ENCODE peak calls at places on chromosomes 12 and 14, in nine cellular contexts. G, Z, Q, F, U, D, V, M and A are unnamed samples.

GRCh38 chr12:19846561-19846960 is 407.3 kb downstream of the AEBP2 start:
- DNase-seq in G (peak; percentile 56), Z (no peak), Q (no peak), F (no peak), U (no peak), D (peak; percentile 27), V (no peak), M (no peak), A (no peak)

GRCh38 chr12:42482820-42483533 is 106.6 kb downstream of the PRICKLE1 start:
- DNase-seq in G (peak; percentile 73), Z (peak; percentile 86), Q (peak; percentile 80), F (peak; percentile 37), U (no peak), D (peak; percentile 68), V (peak; percentile 9), M (peak; percentile 86), A (peak; percentile 94)

GRCh38 chr14:20998674-20999366 is at the start of gene SLC39A2:
- DNase-seq in G (peak; percentile 38), Z (peak; percentile 45), Q (no peak), F (no peak), U (peak; percentile 64), D (peak; percentile 51), V (no peak), M (no peak), A (peak; percentile 59)

GRCh38 chr14:106845286-106846087 is 1319.1 kb downstream of the TMEM121 start:
- DNase-seq in G (peak; percentile 69), Z (no peak), Q (peak; percentile 79), F (peak; percentile 54), U (no peak), D (no peak), V (peak; percentile 21), M (no peak), A (no peak)

GRCh38 chr12:30286345-30286926 is 409.2 kb downstream of the IPO8 start:
- DNase-seq in G (peak; percentile 59), Z (no peak), Q (no peak), F (no peak), U (no peak), D (peak; percentile 68), V (no peak), M (peak; percentile 2), A (peak; percentile 48)

GRCh38 chr14:85071447-85071846 is 458.5 kb upstream of the FLRT2 start:
- DNase-seq in G (no peak), Z (no peak), Q (no peak), F (no peak), U (no peak), D (no peak), V (no peak), M (no peak), A (no peak)

GRCh38 chr14:85178869-85179268 is 351.1 kb upstream of the FLRT2 start:
- DNase-seq in G (no peak), Z (no peak), Q (no peak), F (no peak), U (no peak), D (no peak), V (no peak), M (no peak), A (no peak)

GRCh38 chr12:62787606-62788005 is 147.3 kb downstream of the PPM1H start:
- DNase-seq in G (no peak), Z (no peak), Q (no peak), F (no peak), U (peak; percentile 24), D (peak; percentile 4), V (no peak), M (no peak), A (no peak)

GRCh38 chr14:98462908-98463307 is 809.1 kb downstream of the BCL11B start:
- DNase-seq in G (no peak), Z (no peak), Q (no peak), F (no peak), U (no peak), D (no peak), V (no peak), M (no peak), A (no peak)

GRCh38 chr12:131097247-131098177 is 143.8 kb downstream of the ADGRD1 start:
- DNase-seq in G (no peak), Z (peak; percentile 53), Q (peak; percentile 45), F (no peak), U (peak; percentile 8), D (no peak), V (no peak), M (no peak), A (no peak)

GRCh38 chr14:69592923-69593677 is 18.3 kb upstream of the SUSD6 start:
- DNase-seq in G (no peak), Z (no peak), Q (no peak), F (no peak), U (no peak), D (peak; percentile 74), V (no peak), M (no peak), A (peak; percentile 72)

GRCh38 chr12:75798527-75798926 is 233.0 kb downstream of the PHLDA1 start:
- DNase-seq in G (no peak), Z (no peak), Q (no peak), F (no peak), U (peak; percentile 36), D (no peak), V (no peak), M (no peak), A (no peak)

GRCh38 chr14:89618821-89619551 is 202.0 kb upstream of the FOXN3 start:
- DNase-seq in G (peak; percentile 58), Z (peak; percentile 79), Q (peak; percentile 81), F (peak; percentile 66), U (no peak), D (peak; percentile 69), V (peak; percentile 60), M (peak; percentile 71), A (peak; percentile 90)

GRCh38 chr14:58280954-58281787 is 17.2 kb upstream of the ARID4A start:
- DNase-seq in G (peak; percentile 49), Z (no peak), Q (no peak), F (peak; percentile 25), U (no peak), D (peak; percentile 91), V (no peak), M (no peak), A (no peak)

GRCh38 chr12:1949771-1950470 is 31.5 kb upstream of the CACNA2D4 start:
- DNase-seq in G (no peak), Z (no peak), Q (no peak), F (no peak), U (no peak), D (no peak), V (no peak), M (no peak), A (no peak)

GRCh38 chr12:57008113-57008687 is 1.9 kb upstream of the ZBTB39 start:
- DNase-seq in G (peak; percentile 76), Z (no peak), Q (no peak), F (no peak), U (peak; percentile 51), D (peak; percentile 84), V (no peak), M (peak; percentile 23), A (peak; percentile 61)

GRCh38 chr12:31485570-31485969 is 105.4 kb downstream of the DENND5B start:
- DNase-seq in G (no peak), Z (no peak), Q (no peak), F (no peak), U (no peak), D (no peak), V (no peak), M (no peak), A (no peak)

DNA sequence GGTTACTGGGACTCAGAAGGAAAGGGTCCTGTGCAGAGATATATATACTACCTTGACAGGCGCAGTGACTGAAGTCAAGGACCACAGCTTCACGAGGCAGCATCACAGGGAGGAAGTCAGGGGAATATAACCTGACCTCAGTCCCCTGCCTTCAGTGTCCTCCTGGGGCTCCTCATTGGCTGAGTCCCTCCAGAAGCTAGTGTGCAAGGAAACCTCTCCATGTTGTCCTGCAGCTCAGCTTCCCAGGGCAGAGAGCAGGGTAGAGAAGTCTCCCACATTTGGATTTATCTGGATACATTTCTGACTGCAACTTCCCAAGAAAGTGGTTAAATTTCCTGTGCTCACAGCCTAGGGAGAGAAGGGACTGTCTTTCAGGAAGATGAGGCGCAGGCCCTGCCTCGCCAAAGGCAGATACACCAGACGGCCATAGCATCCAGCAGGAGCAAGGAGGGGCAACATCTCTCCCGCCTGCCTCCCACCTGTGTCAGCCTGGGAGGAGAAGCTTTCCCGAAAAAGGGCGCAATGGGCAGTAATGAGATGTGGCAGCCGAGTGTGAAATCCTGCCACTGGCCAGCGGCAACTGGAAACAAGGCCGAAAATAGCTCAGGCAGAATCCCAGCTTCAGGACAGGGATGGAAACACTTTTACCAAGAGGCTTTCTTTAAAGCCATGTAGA is 55.0 kb upstream of the HIF1A start:
- DNase-seq in G (no peak), Z (no peak), Q (no peak), F (no peak), U (no peak), D (no peak), V (no peak), M (no peak), A (peak; percentile 14)
- H3K27ac ChIP-seq in G (no peak overlapping the region), Z (no peak overlapping the region), Q (no peak overlapping the region), F (no peak overlapping the region), U (no peak overlapping the region), D (no peak overlapping the region), V (no peak overlapping the region), M (no peak overlapping the region), A (no peak overlapping the region)

DNA sequence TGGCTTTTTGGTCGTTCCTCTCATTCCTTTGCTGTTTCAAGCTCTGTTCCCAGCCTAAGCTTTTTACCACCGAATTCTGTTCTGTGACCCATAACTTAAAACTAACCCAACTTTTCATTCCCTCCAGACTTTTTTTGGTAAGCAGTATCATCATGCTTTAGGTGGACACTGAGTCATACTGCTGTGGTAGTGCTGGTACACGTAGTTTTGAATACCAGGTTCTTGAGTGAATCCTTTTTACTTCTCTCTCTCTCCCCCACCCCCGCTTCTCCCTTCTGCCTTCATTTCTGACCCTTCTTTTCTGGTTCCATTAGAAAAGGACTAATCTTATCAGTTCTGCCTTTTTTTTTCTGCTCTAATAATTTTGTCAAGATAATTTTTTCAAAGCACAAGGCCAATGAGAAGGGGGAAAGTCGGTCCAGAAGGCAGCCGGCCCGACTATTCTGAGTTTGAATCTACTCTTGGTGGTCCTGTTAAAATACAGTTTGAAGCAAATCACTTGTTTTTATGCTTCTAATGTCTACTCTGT is 2.3 kb upstream of the MDM2 start:
- DNase-seq in G (peak; percentile 36), Z (no peak), Q (no peak), F (no peak), U (no peak), D (no peak), V (no peak), M (no peak), A (no peak)
- H3K27ac ChIP-seq in G (no peak overlapping the region), Z (no peak overlapping the region), Q (no peak overlapping the region), F (no peak overlapping the region), U (no peak overlapping the region), D (no peak overlapping the region), V (no peak overlapping the region), M (no peak overlapping the region), A (no peak overlapping the region)

DNA sequence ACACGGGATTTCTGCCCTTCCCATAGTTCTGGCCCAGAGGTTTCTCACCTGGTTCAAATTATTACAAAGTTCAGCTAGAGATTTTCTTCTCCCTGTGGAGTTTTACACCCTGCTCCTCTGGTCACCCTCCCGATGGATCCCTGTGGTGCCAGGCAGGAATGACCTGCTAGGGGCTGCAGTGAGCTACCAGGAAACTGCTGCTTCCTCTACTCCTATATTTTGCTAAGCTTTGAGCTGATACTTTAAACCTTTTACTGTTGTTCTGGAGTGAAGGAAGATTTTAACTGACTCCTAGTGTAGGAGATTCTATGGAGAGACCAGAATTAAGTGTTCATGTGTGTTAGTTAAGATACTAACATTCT is 30.4 kb upstream of the LRIG3 start:
- DNase-seq in G (no peak), Z (no peak), Q (no peak), F (no peak), U (no peak), D (no peak), V (no peak), M (no peak), A (no peak)
- H3K27ac ChIP-seq in G (no peak overlapping the region), Z (no peak overlapping the region), Q (no peak overlapping the region), F (no peak overlapping the region), U (no peak overlapping the region), D (no peak overlapping the region), V (no peak overlapping the region), M (no peak overlapping the region), A (no peak overlapping the region)

GRCh38 chr14:24164591-24164991 is 3.5 kb downstream of the IRF9 start:
- DNase-seq in G (no peak), Z (no peak), Q (peak; percentile 42), F (no peak), U (no peak), D (no peak), V (no peak), M (no peak), A (no peak)
- H3K27ac ChIP-seq in G (no peak overlapping the region), Z (no peak overlapping the region), Q (no peak overlapping the region), F (no peak overlapping the region), U (no peak overlapping the region), D (no peak overlapping the region), V (no peak overlapping the region), M (no peak overlapping the region), A (no peak overlapping the region)